ENCODE peak calls at places on chromosomes 12 and 14, in nine cellular contexts. L is uterus, K is Peyer's patch, U is GM12865, Q is left lung, F is psoas muscle, B is cardiac fibroblast, V is PC-9, H is HCT116. X is an unnamed sample.

GRCh38 chr12:12008232-12008850 is 62.4 kb upstream of the BCL2L14 start:
- DNase-seq in L (no peak), K (no peak), U (peak; percentile 74), Q (no peak), F (no peak), B (no peak), V (no peak), H (no peak), X (no peak)

GRCh38 chr14:72318648-72319047 is 386.4 kb downstream of the RGS6 start:
- DNase-seq in L (no peak), K (no peak), U (peak; percentile 69), Q (no peak), F (no peak), B (no peak), V (no peak), H (no peak), X (no peak)

GRCh38 chr12:111519083-111519482 is 80.0 kb downstream of the ATXN2 start:
- DNase-seq in L (no peak), K (no peak), U (no peak), Q (no peak), F (no peak), B (no peak), V (no peak), H (no peak), X (no peak)

GRCh38 chr12:16198884-16199283 is 78.6 kb downstream of the SLC15A5 start:
- DNase-seq in L (no peak), K (no peak), U (peak; percentile 41), Q (no peak), F (no peak), B (no peak), V (no peak), H (no peak), X (no peak)

GRCh38 chr14:73764881-73765280 is 50.7 kb upstream of the PNMA1 start:
- DNase-seq in L (no peak), K (peak; percentile 71), U (peak; percentile 60), Q (no peak), F (peak; percentile 87), B (peak; percentile 67), V (no peak), H (no peak), X (peak; percentile 25)

GRCh38 chr14:21302013-21302857 is 22.4 kb downstream of the RPGRIP1 start:
- DNase-seq in L (no peak), K (no peak), U (peak; percentile 30), Q (no peak), F (no peak), B (no peak), V (no peak), H (no peak), X (no peak)

GRCh38 chr12:113468365-113469223 is 3.1 kb downstream of the LHX5 start:
- DNase-seq in L (no peak), K (no peak), U (no peak), Q (peak; percentile 68), F (no peak), B (no peak), V (no peak), H (no peak), X (no peak)

GRCh38 chr12:106586803-106587684 is 4.2 kb downstream of the RFX4 start:
- DNase-seq in L (no peak), K (no peak), U (no peak), Q (no peak), F (no peak), B (no peak), V (no peak), H (no peak), X (no peak)

GRCh38 chr12:89351489-89352241 is 636 bp downstream of the DUSP6 start:
- DNase-seq in L (no peak), K (peak; percentile 58), U (peak; percentile 20), Q (peak; percentile 90), F (peak; percentile 37), B (no peak), V (no peak), H (no peak), X (no peak)

GRCh38 chr14:63453443-63453936 is 89.7 kb downstream of the PPP2R5E start:
- DNase-seq in L (no peak), K (no peak), U (no peak), Q (no peak), F (no peak), B (peak; percentile 21), V (no peak), H (no peak), X (peak; percentile 52)

GRCh38 chr12:54759751-54760150 is 94.6 kb upstream of the MUCL1 start:
- DNase-seq in L (no peak), K (no peak), U (peak; percentile 55), Q (no peak), F (no peak), B (peak; percentile 12), V (no peak), H (peak; percentile 42), X (peak; percentile 36)

GRCh38 chr12:130051900-130052299 is 110.4 kb upstream of the FZD10 start:
- DNase-seq in L (no peak), K (no peak), U (no peak), Q (no peak), F (no peak), B (no peak), V (no peak), H (no peak), X (no peak)

GRCh38 chr12:570949-571794 is 92.1 kb downstream of the NINJ2 start:
- DNase-seq in L (peak; percentile 83), K (no peak), U (no peak), Q (peak; percentile 83), F (peak; percentile 82), B (peak; percentile 92), V (peak; percentile 82), H (peak; percentile 81), X (peak; percentile 92)

GRCh38 chr14:100065942-100066574 is 836 bp downstream of the EVL start:
- DNase-seq in L (no peak), K (peak; percentile 82), U (peak; percentile 95), Q (no peak), F (no peak), B (peak; percentile 24), V (no peak), H (no peak), X (peak; percentile 37)

GRCh38 chr14:55771242-55772025 is 191.4 kb downstream of the KTN1 start:
- DNase-seq in L (no peak), K (no peak), U (no peak), Q (no peak), F (no peak), B (no peak), V (no peak), H (no peak), X (no peak)

GRCh38 chr12:52211716-52212585 is 20.1 kb upstream of the KRT80 start:
- DNase-seq in L (no peak), K (no peak), U (no peak), Q (peak; percentile 45), F (no peak), B (no peak), V (no peak), H (no peak), X (no peak)

GRCh38 chr12:27034607-27035293 is 12.4 kb downstream of the MED21 start:
- DNase-seq in L (no peak), K (no peak), U (no peak), Q (no peak), F (no peak), B (no peak), V (no peak), H (no peak), X (no peak)

GRCh38 chr12:56256326-56256960 is 1.7 kb downstream of the ANKRD52 start:
- DNase-seq in L (no peak), K (no peak), U (no peak), Q (no peak), F (peak; percentile 74), B (peak; percentile 69), V (no peak), H (no peak), X (peak; percentile 67)
- TF ChIP-seq CTCF in L (no peak), K (no peak), U (no peak), Q (no peak), F (no peak), B (no peak), V (no peak), H (no peak), X (peak; percentile 9)

DNA sequence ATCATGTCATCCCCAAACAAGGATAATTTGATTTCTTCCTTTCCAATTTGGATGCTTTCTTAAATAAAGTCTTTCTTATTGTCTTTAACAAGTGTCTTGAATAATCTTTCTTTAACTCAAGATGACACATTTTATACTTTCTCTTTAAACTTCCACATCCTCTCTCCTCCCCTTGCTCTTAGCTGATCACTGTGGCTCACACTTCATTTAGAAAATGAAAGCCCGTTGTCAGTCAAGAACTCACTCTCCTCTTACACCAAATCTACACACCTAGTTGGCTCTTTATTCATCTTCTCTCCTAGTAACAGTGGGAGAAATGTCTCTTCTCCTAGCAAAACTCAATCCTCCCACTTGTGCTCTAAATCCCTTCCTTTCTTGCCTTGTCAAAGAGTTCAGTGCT is 10.4 kb upstream of the RMST start:
- DNase-seq in L (no peak), K (no peak), U (peak; percentile 52), Q (no peak), F (no peak), B (no peak), V (no peak), H (no peak), X (no peak)
- H3K4me3 ChIP-seq in L (no peak overlapping the region), K (no peak overlapping the region), U (no peak overlapping the region), Q (no peak overlapping the region), F (no peak overlapping the region), B (no peak overlapping the region), V (no peak overlapping the region), H (no peak overlapping the region), X (no peak overlapping the region)

DNA sequence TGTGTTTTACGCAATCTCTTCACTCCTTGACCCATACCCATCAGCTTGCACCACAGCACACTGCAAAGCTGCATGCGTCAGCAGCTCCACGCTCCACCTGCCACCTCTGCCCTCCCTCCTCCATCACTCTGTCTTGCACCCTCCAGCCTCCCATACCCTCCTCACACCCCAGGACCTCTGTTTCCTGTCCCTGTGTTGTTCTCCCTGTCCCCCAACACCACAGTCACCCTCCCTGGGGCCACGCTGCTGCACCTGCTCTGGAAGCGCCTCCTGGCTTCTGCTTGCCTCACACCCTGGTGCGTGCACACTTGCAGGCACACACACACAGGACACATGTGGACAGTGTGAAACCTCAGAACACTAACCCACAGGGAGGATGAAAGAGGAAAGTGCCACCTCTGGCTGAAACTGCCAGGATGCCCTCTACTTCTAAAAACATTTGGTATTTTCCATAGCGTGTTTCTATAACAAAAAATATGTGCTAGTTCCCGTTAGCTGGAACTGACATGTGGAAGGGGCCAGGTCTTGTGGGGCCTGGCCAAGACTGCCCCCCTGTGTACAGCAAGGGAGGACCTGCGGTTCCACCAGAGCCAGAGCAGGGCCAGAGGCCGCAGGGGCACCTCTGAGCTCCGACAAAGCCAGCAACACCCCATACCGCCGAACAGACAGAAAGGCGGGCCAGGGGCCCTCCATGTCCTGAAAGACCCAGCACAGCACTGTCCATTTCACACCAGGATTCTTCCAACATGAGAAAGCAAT is 10.0 kb downstream of the BRF1 start:
- DNase-seq in L (no peak), K (no peak), U (no peak), Q (no peak), F (no peak), B (no peak), V (no peak), H (no peak), X (no peak)
- TF ChIP-seq CTCF in L (no peak), K (no peak), U (no peak), Q (no peak), F (no peak), B (no peak), V (no peak), H (no peak), X (no peak)

DNA sequence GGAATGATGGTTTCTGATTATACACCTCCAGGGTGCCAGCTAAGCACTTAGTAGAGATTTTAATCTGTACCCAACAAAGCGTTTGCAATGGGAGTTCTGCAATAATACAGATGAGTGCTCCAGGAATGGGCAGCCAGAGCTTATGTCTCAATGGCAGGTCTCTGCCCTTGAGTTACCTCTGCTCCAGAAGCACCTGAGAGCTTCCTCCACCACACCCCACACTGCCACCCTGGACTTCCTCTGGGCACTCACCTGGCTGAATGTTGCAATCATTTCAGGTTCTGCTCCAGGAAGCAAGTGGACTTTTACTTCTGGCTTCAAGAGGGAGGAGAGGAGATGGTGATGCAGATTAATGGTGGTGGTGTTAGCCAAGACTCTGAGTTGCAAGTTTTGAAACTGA is 6.1 kb upstream of the SPTLC2 start:
- DNase-seq in L (no peak), K (no peak), U (no peak), Q (no peak), F (no peak), B (no peak), V (peak; percentile 100), H (no peak), X (no peak)
- H3K4me3 ChIP-seq in L (no peak overlapping the region), K (no peak overlapping the region), U (no peak overlapping the region), Q (no peak overlapping the region), F (no peak overlapping the region), B (no peak overlapping the region), V (no peak overlapping the region), H (no peak overlapping the region), X (no peak overlapping the region)